ENCODE peak calls at places on chromosomes 5 and 9, in five cellular contexts. Z is astrocyte of the cerebellum, E is AG09309, P is neural progenitor cell, V is stomach. B is an unnamed sample.

GRCh38 chr5:68041293-68041692 is 174.3 kb upstream of the PIK3R1 start:
- DNase-seq in V (no peak), P (no peak), E (no peak), Z (no peak), B (no peak)

GRCh38 chr5:58825899-58826298 is 243.0 kb downstream of the RAB3C start:
- DNase-seq in E (no peak), V (no peak), Z (no peak), P (no peak), B (no peak)

GRCh38 chr5:180098991-180099732 is 27.6 kb upstream of the RNF130 start:
- DNase-seq in V (no peak), P (no peak), E (no peak), Z (no peak), B (no peak)

GRCh38 chr9:133991964-133992779 is at the start of gene VAV2:
- DNase-seq in E (no peak), Z (no peak), P (peak), V (peak), B (no peak)

GRCh38 chr9:127910613-127911205 is 6.1 kb downstream of the ST6GALNAC4 start:
- DNase-seq in V (no peak), Z (no peak), E (no peak), P (no peak), B (no peak)

GRCh38 chr9:138063785-138064184 is 186.2 kb downstream of the CACNA1B start:
- DNase-seq in V (no peak), P (no peak), Z (no peak), E (no peak), B (no peak)

GRCh38 chr9:133184971-133185370 is 21.3 kb upstream of the GBGT1 start:
- DNase-seq in V (peak), E (peak), Z (peak), P (peak), B (peak)

GRCh38 chr9:127501821-127502343 is 50.6 kb downstream of the LRSAM1 start:
- DNase-seq in P (no peak), V (no peak), E (no peak), Z (no peak), B (no peak)

GRCh38 chr5:114362197-114362976 is 517 bp downstream of the KCNN2 start:
- DNase-seq in Z (no peak), P (peak), V (no peak), E (no peak), B (no peak)

GRCh38 chr5:114360816-114361723 is 800 bp upstream of the KCNN2 start:
- DNase-seq in E (no peak), V (no peak), Z (no peak), P (peak), B (no peak)

GRCh38 chr5:114361724-114362196 is at the start of gene KCNN2:
- DNase-seq in V (peak), P (peak), Z (peak), E (no peak), B (peak)

GRCh38 chr5:114358329-114358728 is 3.5 kb upstream of the KCNN2 start:
- DNase-seq in E (no peak), Z (no peak), P (no peak), V (no peak), B (no peak)

GRCh38 chr5:114360362-114360761 is 1.5 kb upstream of the KCNN2 start:
- DNase-seq in Z (no peak), E (no peak), P (peak), V (no peak), B (no peak)
- H3K4me3 ChIP-seq in Z (peak), E (no peak), P (peak), V (peak), B (peak)

DNA sequence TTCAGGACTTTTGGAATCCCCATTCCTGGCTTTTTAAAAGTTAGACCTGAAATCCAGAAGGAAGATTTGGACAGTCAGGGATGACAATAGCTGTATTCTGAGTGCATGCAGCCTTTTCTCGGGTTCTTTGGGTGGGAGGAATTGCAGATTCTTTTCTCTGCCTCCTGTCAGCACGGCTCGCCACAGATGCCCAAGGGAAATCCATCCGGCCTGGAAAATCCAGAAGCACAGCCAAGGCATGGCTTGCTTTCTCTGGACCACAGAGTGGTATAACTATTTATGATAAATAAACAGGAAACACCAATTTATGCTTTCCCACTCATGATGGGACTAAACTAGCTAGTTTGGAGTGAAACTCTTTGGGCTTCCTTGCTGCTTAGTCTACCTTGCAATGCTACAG is 59.1 kb downstream of the C9orf152 start:
- DNase-seq in E (no peak), V (no peak), P (no peak), Z (no peak), B (no peak)
- H3K4me3 ChIP-seq in E (no peak), V (no peak), P (no peak), Z (no peak), B (no peak)

GRCh38 chr9:136551401-136552116 is 5.7 kb upstream of the NOTCH1 start:
- DNase-seq in P (peak), Z (no peak), V (peak), E (no peak), B (no peak)
- H3K4me3 ChIP-seq in P (no peak), Z (no peak), V (peak), E (peak), B (peak)

GRCh38 chr5:139654464-139654863 is 6.3 kb downstream of the CXXC5 start:
- DNase-seq in E (no peak), Z (no peak), P (no peak), V (no peak), B (no peak)

GRCh38 chr5:139651863-139652787 is 4.0 kb downstream of the CXXC5 start:
- DNase-seq in E (no peak), P (peak), V (peak), Z (peak), B (no peak)

GRCh38 chr5:139653616-139654015 is 5.5 kb downstream of the CXXC5 start:
- DNase-seq in Z (no peak), V (no peak), E (no peak), P (peak), B (no peak)

GRCh38 chr5:139651502-139651862 is 3.3 kb downstream of the CXXC5 start:
- DNase-seq in P (peak), V (no peak), Z (no peak), E (no peak), B (no peak)

DNA sequence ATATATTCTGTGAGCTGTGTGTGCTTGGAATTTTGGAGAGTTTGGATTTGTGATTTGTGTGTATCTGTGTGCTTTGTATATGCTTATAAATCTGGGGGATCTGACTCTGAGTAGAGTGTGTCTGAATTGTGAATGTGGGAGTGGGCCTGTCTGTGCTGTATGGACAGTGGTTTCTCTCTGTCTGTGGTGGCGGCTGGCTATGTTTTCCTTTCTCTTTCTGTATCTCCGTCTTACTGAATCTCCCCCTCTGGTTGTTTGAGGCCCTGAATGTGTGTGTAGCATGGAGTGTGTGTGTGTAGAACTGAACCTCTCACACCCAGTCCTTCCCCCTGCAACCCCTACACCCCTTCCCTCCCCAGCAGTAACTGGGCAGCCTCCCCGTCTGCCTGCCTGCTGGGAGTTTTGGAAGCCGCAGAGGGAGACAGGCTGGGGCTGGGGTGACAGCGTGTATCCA is 4.7 kb downstream of the CXXC5 start:
- DNase-seq in Z (no peak), V (no peak), E (no peak), P (no peak), B (no peak)
- H3K4me3 ChIP-seq in Z (peak), V (peak), E (peak), P (no peak), B (peak)